ENCODE peak calls at places on chromosome 11, in five cellular contexts. J, Z, Q, P and F are unnamed samples. For H3K27me3, the result is how much of the 10 kb centered on the place peaks cover.

GRCh38 chr11:20118209-20118608 is 42.1 kb downstream of the DBX1 start:
- DNase-seq in J (no peak), Q (no peak), P (no peak), Z (no peak), F (no peak)

GRCh38 chr11:71474141-71474770 is 21.3 kb downstream of the NADSYN1 start:
- DNase-seq in J (no peak), Q (no peak), P (no peak), Z (no peak), F (no peak)

GRCh38 chr11:64239662-64240466 is 1.0 kb upstream of the FKBP2 start:
- DNase-seq in P (no peak), Q (no peak), Z (no peak), J (no peak), F (no peak)

GRCh38 chr11:64164392-64165312 is 1.3 kb downstream of the MACROD1 start:
- DNase-seq in J (no peak), Z (peak), P (no peak), Q (no peak), F (no peak)

GRCh38 chr11:130164221-130164570 is 4.6 kb downstream of the ST14 start:
- DNase-seq in J (no peak), Z (no peak), Q (no peak), P (no peak), F (no peak)

GRCh38 chr11:134519788-134520187 is 107.7 kb upstream of the B3GAT1 start:
- DNase-seq in Q (no peak), P (no peak), Z (no peak), J (no peak), F (no peak)

GRCh38 chr11:22657101-22657694 is 9.2 kb upstream of the GAS2 start:
- DNase-seq in P (no peak), Q (no peak), Z (no peak), J (peak), F (no peak)

GRCh38 chr11:130508913-130509312 is 60.5 kb downstream of the ADAMTS15 start:
- DNase-seq in J (no peak), Z (no peak), P (no peak), Q (no peak), F (no peak)

GRCh38 chr11:65059523-65059922 is 1.2 kb upstream of the NAALADL1 start:
- DNase-seq in Z (no peak), J (no peak), Q (no peak), P (no peak), F (no peak)

GRCh38 chr11:122984186-122985011 is 2.8 kb upstream of the BSX start:
- DNase-seq in P (no peak), J (no peak), Z (no peak), Q (no peak), F (no peak)
- H3K4me3 ChIP-seq in P (peak), J (peak), Z (peak), Q (peak), F (peak)

DNA sequence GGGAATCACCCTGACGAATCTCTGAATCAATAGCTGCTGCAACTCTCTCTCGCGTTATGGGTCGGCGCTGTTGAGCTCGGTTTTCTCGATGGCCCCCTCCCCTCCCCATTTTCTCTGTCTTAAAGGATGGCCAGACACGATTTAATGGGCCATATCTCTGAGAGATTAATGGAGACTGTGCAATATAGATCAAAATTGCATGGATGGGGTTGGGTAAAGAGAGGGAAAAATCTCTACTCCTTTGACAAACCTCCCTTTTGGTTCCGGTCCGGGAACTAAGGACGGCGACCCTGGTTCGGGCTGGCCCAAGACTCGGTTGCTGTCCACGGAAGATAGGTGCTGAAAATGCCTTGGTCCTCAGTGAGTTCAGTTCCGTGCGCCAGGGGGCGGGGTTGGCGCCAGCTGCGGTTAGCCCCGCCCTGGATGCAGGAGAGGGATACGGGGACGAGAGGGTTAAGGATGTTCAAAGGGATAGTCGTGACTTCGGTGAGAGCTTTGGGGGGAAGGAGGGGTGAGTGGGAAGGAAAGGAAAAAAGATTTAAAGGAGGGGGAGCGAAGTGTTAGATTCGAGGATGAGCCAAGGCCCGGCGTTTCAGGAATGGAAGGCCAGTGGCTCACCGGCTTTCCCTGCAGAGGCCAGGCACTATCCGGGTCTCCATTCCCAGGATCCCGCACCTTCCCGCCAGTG is 103.6 kb upstream of the HSD17B12 start:
- DNase-seq in P (peak), Q (peak), Z (no peak), J (no peak), F (peak)
- H3K27me3 ChIP-seq in P (under half), Q (half or more), Z (half or more), J (half or more), F (under half)

GRCh38 chr11:118888398-118888797 is 4.7 kb downstream of the CXCR5 start:
- DNase-seq in P (no peak), Q (no peak), Z (no peak), J (no peak), F (no peak)
- H3K4me3 ChIP-seq in P (no peak), Q (no peak), Z (no peak), J (no peak), F (no peak)

GRCh38 chr11:126653040-126653439 is 297.6 kb downstream of the ST3GAL4 start:
- DNase-seq in Q (no peak), P (no peak), J (no peak), Z (no peak), F (no peak)
- H3K27me3 ChIP-seq in Q (under half), P (under half), J (under half), Z (under half), F (under half)

DNA sequence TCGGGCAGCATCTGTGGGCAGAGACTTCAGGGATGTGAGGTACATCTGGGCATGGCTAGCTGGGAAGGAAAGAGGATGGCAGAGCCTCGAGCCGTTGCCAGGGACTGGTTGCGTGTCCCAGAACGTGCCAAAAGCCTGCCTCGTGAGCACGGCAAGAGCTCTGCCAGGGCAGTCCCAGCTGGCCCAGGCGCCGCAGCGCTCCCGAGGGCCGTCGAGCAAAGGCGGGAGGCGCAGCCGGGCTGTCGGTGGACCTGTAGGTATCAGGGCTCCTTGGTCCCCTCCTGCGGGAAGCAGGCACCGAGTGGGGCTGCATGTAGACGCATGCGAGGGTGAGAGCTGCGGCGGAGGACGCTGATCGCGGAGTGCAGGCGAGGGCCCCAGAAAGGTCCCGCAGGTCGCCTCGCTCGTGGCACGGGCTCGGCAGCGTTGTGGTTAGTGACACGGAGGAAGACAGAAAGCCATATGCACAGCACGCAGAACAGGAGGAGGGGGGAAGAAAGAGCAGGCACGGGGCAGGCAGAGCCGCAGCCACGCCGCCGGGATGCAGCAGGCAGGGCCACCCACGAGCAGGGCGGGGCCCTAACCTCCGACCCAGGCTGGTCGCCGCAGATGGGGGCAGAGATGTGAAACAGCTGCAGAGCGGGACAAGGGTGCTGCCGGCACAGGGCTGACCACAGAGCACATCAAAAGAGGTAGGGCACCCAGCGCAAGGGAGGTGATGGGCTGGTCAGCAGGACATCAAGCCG is 18.0 kb downstream of the LSP1 start:
- DNase-seq in J (peak), Q (no peak), P (no peak), Z (no peak), F (no peak)
- H3K4me3 ChIP-seq in J (peak), Q (peak), P (peak), Z (no peak), F (no peak)